ENCODE peak calls at places on chromosome 5, in six cellular contexts. One of them, this sample, is unnamed.

GRCh38 chr5:39219433-39219832 is at the start of gene FYB1:
- DNase-seq in activated CD4-positive, alpha-beta T cell treated with anti-CD3 and anti-CD28 coated beads, Interleukin-2, amount 50 U/mL, for 1 hour: no peak
- DNase-seq in EL: peak
- DNase-seq in effector CD4-positive, alpha-beta T cell: no peak
- DNase-seq in T-cell: no peak
- DNase-seq in activated T-helper 1 cell treated with anti-CD3 and anti-CD28 coated beads, Interleukin-2, amount 50 U/mL, for 16 hours: no peak
- DNase-seq in this sample: peak

GRCh38 chr5:124370601-124371000 is 375.8 kb downstream of the ZNF608 start:
- DNase-seq in activated CD4-positive, alpha-beta T cell treated with anti-CD3 and anti-CD28 coated beads, Interleukin-2, amount 50 U/mL, for 1 hour: no peak
- DNase-seq in EL: no peak
- DNase-seq in T-cell: no peak
- DNase-seq in activated T-helper 1 cell treated with anti-CD3 and anti-CD28 coated beads, Interleukin-2, amount 50 U/mL, for 16 hours: no peak
- DNase-seq in effector CD4-positive, alpha-beta T cell: no peak
- DNase-seq in this sample: no peak

GRCh38 chr5:29208026-29208425 is 1985.5 kb upstream of the CDH6 start:
- DNase-seq in EL: no peak
- DNase-seq in effector CD4-positive, alpha-beta T cell: no peak
- DNase-seq in activated T-helper 1 cell treated with anti-CD3 and anti-CD28 coated beads, Interleukin-2, amount 50 U/mL, for 16 hours: no peak
- DNase-seq in activated CD4-positive, alpha-beta T cell treated with anti-CD3 and anti-CD28 coated beads, Interleukin-2, amount 50 U/mL, for 1 hour: no peak
- DNase-seq in T-cell: no peak
- DNase-seq in this sample: no peak

GRCh38 chr5:112669328-112669963 is 68.2 kb upstream of the APC start:
- DNase-seq in effector CD4-positive, alpha-beta T cell: no peak
- DNase-seq in EL: no peak
- DNase-seq in activated CD4-positive, alpha-beta T cell treated with anti-CD3 and anti-CD28 coated beads, Interleukin-2, amount 50 U/mL, for 1 hour: no peak
- DNase-seq in activated T-helper 1 cell treated with anti-CD3 and anti-CD28 coated beads, Interleukin-2, amount 50 U/mL, for 16 hours: no peak
- DNase-seq in T-cell: no peak
- DNase-seq in this sample: no peak

GRCh38 chr5:180115326-180116076 is 43.9 kb upstream of the RNF130 start:
- DNase-seq in effector CD4-positive, alpha-beta T cell: no peak
- DNase-seq in activated CD4-positive, alpha-beta T cell treated with anti-CD3 and anti-CD28 coated beads, Interleukin-2, amount 50 U/mL, for 1 hour: no peak
- DNase-seq in EL: no peak
- DNase-seq in activated T-helper 1 cell treated with anti-CD3 and anti-CD28 coated beads, Interleukin-2, amount 50 U/mL, for 16 hours: no peak
- DNase-seq in T-cell: no peak
- DNase-seq in this sample: no peak

GRCh38 chr5:171954721-171955120 is 51.7 kb downstream of the FBXW11 start:
- DNase-seq in T-cell: no peak
- DNase-seq in activated CD4-positive, alpha-beta T cell treated with anti-CD3 and anti-CD28 coated beads, Interleukin-2, amount 50 U/mL, for 1 hour: no peak
- DNase-seq in effector CD4-positive, alpha-beta T cell: no peak
- DNase-seq in activated T-helper 1 cell treated with anti-CD3 and anti-CD28 coated beads, Interleukin-2, amount 50 U/mL, for 16 hours: no peak
- DNase-seq in EL: peak
- DNase-seq in this sample: no peak

GRCh38 chr5:129019401-129019908 is 54.2 kb downstream of the SLC27A6 start:
- DNase-seq in EL: no peak
- DNase-seq in T-cell: no peak
- DNase-seq in activated T-helper 1 cell treated with anti-CD3 and anti-CD28 coated beads, Interleukin-2, amount 50 U/mL, for 16 hours: no peak
- DNase-seq in effector CD4-positive, alpha-beta T cell: no peak
- DNase-seq in activated CD4-positive, alpha-beta T cell treated with anti-CD3 and anti-CD28 coated beads, Interleukin-2, amount 50 U/mL, for 1 hour: no peak
- DNase-seq in this sample: no peak

GRCh38 chr5:180467989-180468731 is 26.0 kb upstream of the CNOT6 start:
- DNase-seq in EL: no peak
- DNase-seq in T-cell: no peak
- DNase-seq in activated CD4-positive, alpha-beta T cell treated with anti-CD3 and anti-CD28 coated beads, Interleukin-2, amount 50 U/mL, for 1 hour: no peak
- DNase-seq in effector CD4-positive, alpha-beta T cell: no peak
- DNase-seq in activated T-helper 1 cell treated with anti-CD3 and anti-CD28 coated beads, Interleukin-2, amount 50 U/mL, for 16 hours: no peak
- DNase-seq in this sample: no peak

GRCh38 chr5:179422213-179422839 is 77.1 kb upstream of the ADAMTS2 start:
- DNase-seq in activated CD4-positive, alpha-beta T cell treated with anti-CD3 and anti-CD28 coated beads, Interleukin-2, amount 50 U/mL, for 1 hour: no peak
- DNase-seq in effector CD4-positive, alpha-beta T cell: no peak
- DNase-seq in T-cell: no peak
- DNase-seq in activated T-helper 1 cell treated with anti-CD3 and anti-CD28 coated beads, Interleukin-2, amount 50 U/mL, for 16 hours: no peak
- DNase-seq in EL: no peak
- DNase-seq in this sample: no peak

GRCh38 chr5:100877277-100877676 is 25.8 kb downstream of the ST8SIA4 start:
- DNase-seq in EL: no peak
- DNase-seq in activated CD4-positive, alpha-beta T cell treated with anti-CD3 and anti-CD28 coated beads, Interleukin-2, amount 50 U/mL, for 1 hour: no peak
- DNase-seq in T-cell: no peak
- DNase-seq in activated T-helper 1 cell treated with anti-CD3 and anti-CD28 coated beads, Interleukin-2, amount 50 U/mL, for 16 hours: no peak
- DNase-seq in effector CD4-positive, alpha-beta T cell: no peak
- DNase-seq in this sample: no peak

GRCh38 chr5:115685966-115686691 is 60.3 kb upstream of the TMED7 start:
- DNase-seq in activated CD4-positive, alpha-beta T cell treated with anti-CD3 and anti-CD28 coated beads, Interleukin-2, amount 50 U/mL, for 1 hour: no peak
- DNase-seq in EL: peak
- DNase-seq in effector CD4-positive, alpha-beta T cell: no peak
- DNase-seq in T-cell: no peak
- DNase-seq in activated T-helper 1 cell treated with anti-CD3 and anti-CD28 coated beads, Interleukin-2, amount 50 U/mL, for 16 hours: no peak
- DNase-seq in this sample: no peak

This sample was measured in HFFc6.